ENCODE peak calls at places on chromosomes 4 and X, in seven cellular contexts. Y, D, U, R, L, W and T are unnamed samples.

GRCh38 chr4:155960522-155960921 is 6.9 kb upstream of the CTSO start:
- DNase-seq in Y (no peak), D (no peak), U (no peak), R (no peak), L (peak; percentile 20), W (no peak), T (no peak)

GRCh38 chr4:36152712-36153111 is 91.6 kb downstream of the ARAP2 start:
- DNase-seq in Y (no peak), D (no peak), U (peak; percentile 23), R (no peak), L (no peak), W (no peak), T (no peak)

GRCh38 chr4:127313767-127314166 is 319.0 kb upstream of the INTU start:
- DNase-seq in Y (no peak), D (no peak), U (no peak), R (no peak), L (no peak), W (no peak), T (no peak)

GRCh38 chr4:1819284-1819683 is 26.2 kb downstream of the FGFR3 start:
- DNase-seq in Y (no peak), D (no peak), U (no peak), R (no peak), L (no peak), W (no peak), T (no peak)

GRCh38 chr4:79281577-79282359 is 44.1 kb downstream of the NAA11 start:
- DNase-seq in Y (no peak), D (no peak), U (no peak), R (no peak), L (no peak), W (no peak), T (no peak)

GRCh38 chr4:5812506-5813229 is 80.2 kb downstream of the CRMP1 start:
- DNase-seq in Y (peak; percentile 9), D (peak; percentile 36), U (peak; percentile 54), R (peak; percentile 33), L (peak; percentile 72), W (peak; percentile 30), T (peak; percentile 10)

GRCh38 chrX:130482871-130483270 is 81.1 kb downstream of the RBMX2 start:
- DNase-seq in Y (no peak), D (no peak), U (no peak), R (no peak), L (no peak), W (no peak), T (no peak)

GRCh38 chr4:173855015-173855414 is 325.0 kb upstream of the HAND2 start:
- DNase-seq in Y (no peak), D (no peak), U (no peak), R (no peak), L (peak; percentile 45), W (no peak), T (no peak)

GRCh38 chr4:26372525-26373172 is 51.8 kb downstream of the RBPJ start:
- DNase-seq in Y (peak; percentile 45), D (no peak), U (peak; percentile 52), R (peak; percentile 55), L (peak; percentile 89), W (peak; percentile 33), T (peak; percentile 21)

GRCh38 chr4:1644906-1645657 is 39.0 kb downstream of the FAM53A start:
- DNase-seq in Y (no peak), D (no peak), U (peak; percentile 35), R (no peak), L (peak; percentile 58), W (no peak), T (no peak)

GRCh38 chr4:153934689-153935017 is 145.8 kb upstream of the SFRP2 start:
- DNase-seq in Y (no peak), D (no peak), U (no peak), R (no peak), L (no peak), W (no peak), T (no peak)

GRCh38 chr4:132572210-132572609 is 576.9 kb upstream of the PCDH10 start:
- DNase-seq in Y (no peak), D (no peak), U (no peak), R (no peak), L (peak; percentile 20), W (no peak), T (no peak)

GRCh38 chrX:135707880-135708279 is 5.6 kb upstream of the CT45A1 start:
- DNase-seq in Y (peak; percentile 76), D (peak; percentile 8), U (no peak), R (no peak), L (no peak), W (peak; percentile 34), T (peak; percentile 27)

GRCh38 chr4:107896651-107897050 is 34.7 kb upstream of the CYP2U1 start:
- DNase-seq in Y (no peak), D (no peak), U (no peak), R (no peak), L (no peak), W (no peak), T (no peak)

GRCh38 chr4:84966382-84967291 is at the start of gene WDFY3:
- DNase-seq in Y (peak; percentile 48), D (peak; percentile 82), U (peak; percentile 81), R (peak; percentile 82), L (peak; percentile 92), W (peak; percentile 86), T (peak; percentile 20)

GRCh38 chr4:173420324-173420752 is 21.4 kb upstream of the SCRG1 start:
- DNase-seq in Y (no peak), D (no peak), U (peak; percentile 25), R (no peak), L (peak; percentile 33), W (no peak), T (no peak)

GRCh38 chr4:150217192-150217591 is 138.9 kb downstream of the DCLK2 start:
- DNase-seq in Y (no peak), D (no peak), U (peak; percentile 41), R (no peak), L (peak; percentile 84), W (no peak), T (no peak)

GRCh38 chr4:116926631-116927295 is 158.6 kb downstream of the TRAM1L1 start:
- DNase-seq in Y (no peak), D (no peak), U (no peak), R (no peak), L (no peak), W (no peak), T (no peak)

GRCh38 chr4:143352720-143353119 is 16.0 kb downstream of the GAB1 start:
- DNase-seq in Y (no peak), D (no peak), U (no peak), R (no peak), L (no peak), W (no peak), T (no peak)

GRCh38 chrX:118975831-118976598 is 1.6 kb downstream of the LONRF3 start:
- DNase-seq in Y (peak; percentile 79), D (peak; percentile 54), U (peak; percentile 9), R (peak; percentile 82), L (peak; percentile 18), W (peak; percentile 65), T (peak; percentile 65)

GRCh38 chrX:120840826-120841225 is 34.8 kb downstream of the CT47B1 start:
- DNase-seq in Y (no peak), D (no peak), U (no peak), R (no peak), L (peak; percentile 86), W (no peak), T (no peak)

GRCh38 chrX:141733371-141733770 is 34.8 kb upstream of the SPANXD start:
- DNase-seq in Y (no peak), D (no peak), U (no peak), R (no peak), L (peak; percentile 79), W (no peak), T (no peak)

GRCh38 chr4:173343832-173344397 is 9.8 kb upstream of the HMGB2 start:
- DNase-seq in Y (no peak), D (no peak), U (no peak), R (no peak), L (no peak), W (no peak), T (no peak)

GRCh38 chrX:141947350-141947749 is 43.7 kb downstream of the MAGEC1 start:
- DNase-seq in Y (no peak), D (no peak), U (no peak), R (no peak), L (no peak), W (no peak), T (no peak)

GRCh38 chr4:158208931-158209640 is 1.2 kb upstream of the TMEM144 start:
- DNase-seq in Y (no peak), D (no peak), U (no peak), R (no peak), L (peak; percentile 5), W (no peak), T (no peak)

GRCh38 chr4:33369366-33369899 is 2649.3 kb downstream of the PCDH7 start:
- DNase-seq in Y (no peak), D (no peak), U (no peak), R (no peak), L (peak; percentile 52), W (no peak), T (no peak)

GRCh38 chr4:28523791-28524190 is 1663.2 kb downstream of the STIM2 start:
- DNase-seq in Y (no peak), D (no peak), U (no peak), R (no peak), L (no peak), W (no peak), T (no peak)

GRCh38 chrX:136176399-136176825 is 29.1 kb downstream of the FHL1 start:
- DNase-seq in Y (no peak), D (no peak), U (no peak), R (no peak), L (peak; percentile 93), W (no peak), T (no peak)

GRCh38 chr4:4836044-4836443 is 23.4 kb upstream of the MSX1 start:
- DNase-seq in Y (no peak), D (no peak), U (no peak), R (no peak), L (no peak), W (no peak), T (no peak)

GRCh38 chr4:83075696-83076095 is 38.8 kb downstream of the PLAC8 start:
- DNase-seq in Y (no peak), D (no peak), U (no peak), R (no peak), L (peak; percentile 65), W (no peak), T (no peak)

GRCh38 chr4:151409470-151410313 is 716 bp downstream of the FHIP1A start:
- DNase-seq in Y (peak; percentile 2), D (no peak), U (peak; percentile 64), R (peak; percentile 62), L (peak; percentile 53), W (peak; percentile 77), T (peak; percentile 1)

GRCh38 chr4:41889328-41889727 is 45.9 kb upstream of the TMEM33 start:
- DNase-seq in Y (no peak), D (no peak), U (no peak), R (no peak), L (no peak), W (no peak), T (no peak)

GRCh38 chr4:82431026-82431745 is 796 bp downstream of the ENOPH1 start:
- DNase-seq in Y (peak; percentile 50), D (no peak), U (peak; percentile 62), R (peak; percentile 71), L (peak; percentile 42), W (peak; percentile 59), T (peak; percentile 54)

GRCh38 chrX:73562458-73562857 is 539 bp upstream of the CHIC1 start:
- DNase-seq in Y (no peak), D (no peak), U (no peak), R (no peak), L (no peak), W (no peak), T (no peak)

GRCh38 chrX:18664947-18665346 is 7.0 kb downstream of the RS1 start:
- DNase-seq in Y (no peak), D (no peak), U (no peak), R (no peak), L (no peak), W (no peak), T (no peak)